ENCODE peak calls at places on chromosomes 11 and 22, in four cellular contexts. F is activated CD4-positive, alpha-beta T cell treated with anti-CD3 and anti-CD28 coated beads for 24 hours; I is neural progenitor cell; D is AG08395. Q is an unnamed sample.

GRCh38 chr11:62025429-62026105 is 58.1 kb upstream of the FTH1 start:
- DNase-seq in D (peak), I (no peak), F (peak), Q (no peak)

GRCh38 chr11:61969391-61969758 is 1.9 kb upstream of the FTH1 start:
- DNase-seq in D (no peak), F (no peak), I (no peak), Q (no peak)

GRCh38 chr22:24482586-24482985 is 12.5 kb upstream of the UPB1 start:
- DNase-seq in D (peak), I (no peak), F (no peak), Q (no peak)

GRCh38 chr22:44248926-44249325 is 63.8 kb downstream of the SHISAL1 start:
- DNase-seq in I (no peak), D (no peak), F (no peak), Q (no peak)

GRCh38 chr11:2881974-2882362 is 3.6 kb downstream of the CDKN1C start:
- DNase-seq in F (no peak), D (no peak), I (no peak), Q (no peak)

GRCh38 chr11:119712006-119712405 is 17.0 kb downstream of the NECTIN1 start:
- DNase-seq in F (no peak), D (no peak), I (no peak), Q (no peak)

GRCh38 chr11:119206512-119207299 is 567 bp downstream of the CBL start:
- DNase-seq in F (no peak), I (peak), D (no peak), Q (no peak)

GRCh38 chr11:4891996-4892640 is 10.4 kb downstream of the OR51T1 start:
- DNase-seq in I (no peak), F (no peak), D (peak), Q (no peak)

GRCh38 chr22:32758866-32759385 is 42.6 kb upstream of the TIMP3 start:
- DNase-seq in D (no peak), F (no peak), I (no peak), Q (no peak)

GRCh38 chr22:39592104-39593060 is 21.8 kb downstream of the CACNA1I start:
- DNase-seq in I (peak), F (no peak), D (peak), Q (no peak)

GRCh38 chr11:117744471-117745280 is 52.3 kb downstream of the DSCAML1 start:
- DNase-seq in I (no peak), D (no peak), F (no peak), Q (no peak)

GRCh38 chr11:110524227-110524626 is 94.5 kb downstream of the FDX1 start:
- DNase-seq in F (no peak), D (peak), I (no peak), Q (peak)

GRCh38 chr11:23284626-23285025 is 424.4 kb upstream of the CCDC179 start:
- DNase-seq in F (no peak), I (no peak), D (peak), Q (no peak)

GRCh38 chr22:30250713-30251267 is 4.2 kb upstream of the LIF start:
- DNase-seq in D (peak), F (no peak), I (no peak), Q (no peak)

GRCh38 chr11:55714982-55715888 is 53.2 kb downstream of the OR4C6 start:
- DNase-seq in I (no peak), D (no peak), F (no peak), Q (peak)

GRCh38 chr11:103532133-103532788 is 423.0 kb downstream of the DYNC2H1 start:
- DNase-seq in F (no peak), I (no peak), D (peak), Q (peak)

GRCh38 chr11:65121447-65121864 is 478 bp downstream of the FAU start:
- DNase-seq in D (no peak), F (no peak), I (peak), Q (no peak)

GRCh38 chr11:26741036-26741435 is 19.2 kb upstream of the SLC5A12 start:
- DNase-seq in F (no peak), D (no peak), I (peak), Q (no peak)

GRCh38 chr11:115623021-115623451 is 118.8 kb upstream of the CADM1 start:
- DNase-seq in F (no peak), D (peak), I (peak), Q (peak)

GRCh38 chr11:47003180-47003877 is 66.8 kb downstream of the CSTPP1 start:
- DNase-seq in F (no peak), D (no peak), I (no peak), Q (no peak)

GRCh38 chr11:60265373-60266214 is 14.9 kb upstream of the MS4A4A start:
- DNase-seq in F (peak), I (peak), D (peak), Q (peak)

GRCh38 chr11:65423516-65424199 is 1.1 kb downstream of the NEAT1 start:
- DNase-seq in I (no peak), F (no peak), D (no peak), Q (peak)

GRCh38 chr11:132125855-132126841 is 755.7 kb downstream of the NTM start:
- DNase-seq in I (peak), F (no peak), D (peak), Q (peak)

GRCh38 chr22:50524664-50525103 is 714 bp downstream of the SCO2 start:
- DNase-seq in I (no peak), F (no peak), D (no peak), Q (no peak)

GRCh38 chr11:69567951-69568808 is 72.8 kb upstream of the CCND1 start:
- DNase-seq in F (no peak), I (no peak), D (peak), Q (no peak)

GRCh38 chr11:72776844-72777754 is 16.7 kb downstream of the STARD10 start:
- DNase-seq in F (no peak), D (no peak), I (no peak), Q (no peak)

Q was measured in foreskin melanocyte.